ENCODE peak calls at places on chromosome 9, in eight cellular contexts. J is psoas muscle, F is GM12878, P is A549, Z is cardiac muscle cell, B is esophagus muscularis mucosa, H is body of pancreas, L is stomach. Y is an unnamed sample. For H3K4me1, the result is how much of the 10 kb centered on the place peaks cover.

GRCh38 chr9:18350036-18350435 is 123.9 kb upstream of the ADAMTSL1 start:
- DNase-seq in J (no peak), F (no peak), P (no peak), Z (no peak), B (no peak), H (no peak), L (no peak), Y (no peak)

GRCh38 chr9:16031486-16031885 is 478.6 kb downstream of the CCDC171 start:
- DNase-seq in J (no peak), F (no peak), P (no peak), Z (no peak), B (no peak), H (no peak), L (no peak), Y (no peak)

GRCh38 chr9:98867434-98868168 is 60.1 kb downstream of the GALNT12 start:
- DNase-seq in J (peak), F (no peak), P (peak), Z (no peak), B (no peak), H (peak), L (peak), Y (peak)

GRCh38 chr9:37037744-37038640 is 3.9 kb upstream of the PAX5 start:
- DNase-seq in J (no peak), F (no peak), P (no peak), Z (no peak), B (no peak), H (no peak), L (no peak), Y (no peak)

GRCh38 chr9:79256691-79257213 is 315.0 kb upstream of the TLE4 start:
- DNase-seq in J (no peak), F (no peak), P (no peak), Z (no peak), B (peak), H (peak), L (no peak), Y (peak)

GRCh38 chr9:95834281-95834907 is 41.1 kb upstream of the ERCC6L2 start:
- DNase-seq in J (no peak), F (no peak), P (no peak), Z (no peak), B (no peak), H (no peak), L (no peak), Y (no peak)

GRCh38 chr9:32590898-32591297 is 17.9 kb upstream of the NDUFB6 start:
- DNase-seq in J (no peak), F (no peak), P (no peak), Z (no peak), B (no peak), H (no peak), L (no peak), Y (no peak)

GRCh38 chr9:89359018-89359417 is 40.7 kb downstream of the SECISBP2 start:
- DNase-seq in J (no peak), F (no peak), P (no peak), Z (peak), B (no peak), H (peak), L (no peak), Y (no peak)

GRCh38 chr9:72997387-72997995 is 44.6 kb upstream of the ALDH1A1 start:
- DNase-seq in J (no peak), F (no peak), P (peak), Z (no peak), B (no peak), H (peak), L (no peak), Y (peak)

GRCh38 chr9:124212381-124213050 is 45.2 kb upstream of the NEK6 start:
- DNase-seq in J (no peak), F (no peak), P (no peak), Z (no peak), B (no peak), H (no peak), L (peak), Y (no peak)

GRCh38 chr9:128863647-128864046 is 18.1 kb downstream of the KYAT1 start:
- DNase-seq in J (peak), F (peak), P (peak), Z (peak), B (no peak), H (peak), L (peak), Y (peak)

GRCh38 chr9:78031271-78031825 is at the start of gene GNAQ:
- DNase-seq in J (peak), F (no peak), P (no peak), Z (peak), B (no peak), H (no peak), L (no peak), Y (no peak)

GRCh38 chr9:68750179-68750685 is 45.2 kb downstream of the PIP5K1B start:
- DNase-seq in J (no peak), F (no peak), P (no peak), Z (no peak), B (no peak), H (no peak), L (no peak), Y (no peak)

GRCh38 chr9:98117984-98118639 is 910 bp downstream of the TRIM14 start:
- DNase-seq in J (no peak), F (no peak), P (peak), Z (no peak), B (no peak), H (peak), L (peak), Y (no peak)

GRCh38 chr9:13100914-13101572 is 178.4 kb downstream of the MPDZ start:
- DNase-seq in J (no peak), F (no peak), P (no peak), Z (no peak), B (no peak), H (no peak), L (no peak), Y (no peak)

GRCh38 chr9:88988796-88989641 is 2.2 kb upstream of the S1PR3 start:
- DNase-seq in J (no peak), F (no peak), P (no peak), Z (no peak), B (no peak), H (no peak), L (no peak), Y (no peak)

GRCh38 chr9:22829236-22829635 is 382.6 kb downstream of the DMRTA1 start:
- DNase-seq in J (no peak), F (no peak), P (no peak), Z (no peak), B (no peak), H (no peak), L (no peak), Y (no peak)

GRCh38 chr9:126023962-126024361 is 276.8 kb downstream of the PBX3 start:
- DNase-seq in J (no peak), F (no peak), P (no peak), Z (no peak), B (no peak), H (no peak), L (no peak), Y (no peak)

GRCh38 chr9:107727113-107727780 is 237.7 kb upstream of the KLF4 start:
- DNase-seq in J (no peak), F (no peak), P (no peak), Z (no peak), B (no peak), H (no peak), L (no peak), Y (no peak)

GRCh38 chr9:110918316-110919054 is 119.8 kb downstream of the LPAR1 start:
- DNase-seq in J (no peak), F (no peak), P (peak), Z (no peak), B (peak), H (no peak), L (no peak), Y (no peak)

DNA sequence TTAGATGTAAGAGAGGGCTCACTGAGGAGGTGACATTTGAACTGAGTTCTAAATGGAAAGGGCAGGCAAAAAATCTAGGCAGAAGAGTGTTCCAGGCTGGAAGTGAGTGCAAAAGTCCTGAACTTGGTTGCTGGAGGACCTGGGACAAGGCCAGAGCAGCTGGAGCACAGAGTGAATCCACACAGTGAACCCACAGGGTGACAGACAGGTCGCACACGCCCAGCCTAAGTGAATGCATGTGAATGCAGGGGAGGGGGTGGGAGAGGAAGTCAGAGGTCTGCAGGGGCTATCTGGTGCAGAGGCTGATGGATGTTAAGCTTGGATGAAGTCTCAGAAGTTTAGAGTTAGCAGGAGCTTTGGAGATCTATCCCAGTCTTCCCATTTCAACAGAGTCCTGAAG is 556 bp upstream of the TTF1 start:
- DNase-seq in J (no peak), F (no peak), P (no peak), Z (no peak), B (no peak), H (no peak), L (no peak), Y (no peak)
- H3K4me1 ChIP-seq in J (under half), F (under half), P (under half), Z (under half), B (under half), H (under half), L (half or more), Y (under half)

GRCh38 chr9:76444530-76444929 is 14.5 kb upstream of the GCNT1 start:
- DNase-seq in J (no peak), F (no peak), P (no peak), Z (no peak), B (no peak), H (no peak), L (no peak), Y (no peak)
- H3K4me3 ChIP-seq in J (no peak), F (peak), P (no peak), Z (no peak), B (no peak), H (no peak), L (no peak), Y (no peak)

DNA sequence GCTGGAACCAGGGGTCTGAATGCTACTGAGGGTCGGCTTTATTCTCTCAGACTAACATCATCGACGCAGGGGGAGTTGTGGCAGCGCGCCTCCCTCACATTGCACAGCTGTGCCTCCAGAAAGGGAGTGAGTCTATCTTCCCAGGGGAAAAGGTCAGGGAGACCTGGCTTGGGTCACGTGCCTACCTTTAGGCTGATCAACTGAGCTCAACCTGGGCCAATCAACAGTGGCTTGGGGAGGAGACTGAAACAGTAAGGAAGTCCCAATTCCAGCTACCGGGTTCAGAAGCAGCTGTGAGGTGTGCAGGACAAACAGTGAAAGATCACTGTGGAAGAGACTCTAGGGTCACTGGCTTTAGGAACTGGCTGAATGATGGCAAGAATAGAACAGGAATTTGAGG is 14.3 kb downstream of the SNX30 start:
- DNase-seq in J (no peak), F (no peak), P (no peak), Z (peak), B (no peak), H (peak), L (no peak), Y (no peak)
- H3K27ac ChIP-seq in J (no peak), F (no peak), P (no peak), Z (peak), B (no peak), H (peak), L (no peak), Y (no peak)

GRCh38 chr9:20224756-20225155 is 397.5 kb downstream of the MLLT3 start:
- DNase-seq in J (no peak), F (no peak), P (no peak), Z (no peak), B (no peak), H (no peak), L (no peak), Y (no peak)
- H3K4me1 ChIP-seq in J (under half), F (under half), P (under half), Z (under half), B (under half), H (under half), L (under half), Y (under half)

GRCh38 chr9:130815242-130815808 is 19.7 kb upstream of the ABL1 start:
- DNase-seq in J (no peak), F (no peak), P (no peak), Z (no peak), B (no peak), H (no peak), L (no peak), Y (no peak)
- H3K4me3 ChIP-seq in J (no peak), F (no peak), P (no peak), Z (no peak), B (no peak), H (no peak), L (no peak), Y (no peak)

DNA sequence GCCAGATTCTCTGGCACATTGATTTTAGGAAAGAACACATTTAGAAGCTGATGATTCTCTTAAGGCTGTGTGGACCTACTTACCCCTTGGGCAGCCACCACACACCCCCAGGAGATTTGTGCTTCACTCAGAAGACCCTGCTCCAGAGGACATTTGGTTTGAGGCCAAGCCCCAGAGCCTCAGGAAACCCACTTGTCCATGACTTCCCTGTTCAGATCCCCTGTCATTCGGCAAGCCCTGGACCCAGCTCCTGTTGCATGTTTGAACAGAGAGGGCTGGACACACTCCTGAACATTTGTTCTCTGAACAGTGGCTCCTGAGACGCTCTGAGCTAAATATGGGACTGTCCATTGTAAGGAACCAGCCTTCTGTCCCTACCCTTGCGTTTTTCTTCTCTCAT is 82.1 kb downstream of the AMBP start:
- DNase-seq in J (no peak), F (no peak), P (no peak), Z (no peak), B (no peak), H (no peak), L (peak), Y (no peak)
- H3K27ac ChIP-seq in J (no peak), F (no peak), P (no peak), Z (no peak), B (no peak), H (no peak), L (no peak), Y (no peak)

DNA sequence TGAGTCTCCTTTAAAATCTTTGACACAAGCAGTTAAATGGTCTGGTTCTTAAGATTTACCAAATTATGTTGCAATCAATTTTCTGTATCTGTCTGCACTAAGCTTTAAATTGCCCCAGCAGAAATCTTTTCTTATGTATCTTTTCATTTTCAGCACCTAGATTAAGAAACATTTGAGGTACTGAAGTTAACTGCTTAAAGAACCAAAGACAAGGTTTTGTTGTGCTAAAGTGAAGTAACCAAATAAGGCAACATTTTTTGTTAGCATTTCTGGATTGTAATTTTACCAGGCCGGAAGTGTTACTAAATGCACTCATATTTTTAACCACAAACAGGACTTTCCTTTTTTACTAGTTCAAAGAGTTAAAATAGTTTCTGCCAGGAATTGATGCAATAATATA is 24.1 kb upstream of the MTAP start:
- DNase-seq in J (no peak), F (no peak), P (no peak), Z (no peak), B (no peak), H (no peak), L (no peak), Y (no peak)
- H3K4me1 ChIP-seq in J (under half), F (under half), P (under half), Z (under half), B (under half), H (under half), L (under half), Y (under half)

GRCh38 chr9:136375096-136375495 is 1.6 kb upstream of the CARD9 start:
- DNase-seq in J (no peak), F (no peak), P (no peak), Z (no peak), B (no peak), H (no peak), L (no peak), Y (no peak)

GRCh38 chr9:136372006-136372405 is 1.5 kb downstream of the CARD9 start:
- DNase-seq in J (no peak), F (no peak), P (no peak), Z (no peak), B (no peak), H (no peak), L (no peak), Y (no peak)

GRCh38 chr9:136372561-136373299 is 739 bp downstream of the CARD9 start:
- DNase-seq in J (peak), F (no peak), P (peak), Z (peak), B (no peak), H (peak), L (peak), Y (peak)

GRCh38 chr9:136374183-136374575 is 710 bp upstream of the CARD9 start:
- DNase-seq in J (no peak), F (no peak), P (no peak), Z (no peak), B (no peak), H (no peak), L (no peak), Y (no peak)

DNA sequence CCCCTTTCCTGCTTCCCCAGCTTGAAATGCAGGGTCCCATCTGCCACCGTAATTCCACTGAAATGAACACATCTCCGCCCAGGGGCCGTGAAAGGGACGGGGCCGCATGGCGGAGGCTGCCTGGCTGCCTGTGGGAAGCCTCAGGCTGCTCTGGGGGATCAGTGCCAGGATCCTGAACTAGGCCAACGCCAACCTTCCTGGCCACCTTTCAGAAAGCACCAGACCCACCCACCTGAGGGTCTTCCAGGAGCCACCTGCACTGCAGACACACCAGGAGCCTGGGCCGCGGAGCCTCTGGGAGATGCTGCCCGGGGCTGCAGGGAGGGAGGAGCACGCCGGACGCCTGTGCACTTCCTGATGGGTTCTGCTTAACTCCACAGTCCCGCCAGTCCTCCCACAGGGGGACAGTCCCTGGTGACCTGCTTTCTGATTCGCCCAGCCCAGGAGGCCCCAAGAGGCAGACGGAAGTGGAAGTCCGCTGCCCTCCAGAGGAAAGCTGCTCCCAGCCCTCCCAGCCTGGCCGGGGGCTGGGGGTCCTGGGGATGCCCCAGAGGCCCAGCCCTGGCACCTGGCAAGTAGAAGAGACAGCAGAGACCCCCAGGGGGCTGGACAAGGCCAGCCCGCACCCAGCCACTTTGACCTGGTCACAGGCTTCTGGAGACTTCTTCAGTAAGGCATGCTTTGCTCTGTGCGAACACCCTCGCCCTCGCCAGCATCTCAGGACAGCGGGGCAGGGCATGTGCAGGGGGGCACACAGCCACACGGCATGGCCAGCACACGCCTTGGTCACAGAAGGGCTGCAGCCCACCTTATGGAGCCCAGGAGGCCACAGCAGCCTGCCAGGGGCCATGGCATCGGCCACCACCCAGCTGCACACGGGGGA is at the start of gene CARD9:
- DNase-seq in J (no peak), F (no peak), P (no peak), Z (no peak), B (no peak), H (no peak), L (no peak), Y (peak)
- H3K4me3 ChIP-seq in J (peak), F (peak), P (no peak), Z (no peak), B (peak), H (no peak), L (peak), Y (peak)

GRCh38 chr9:136927343-136928261 is 16.9 kb downstream of the FBXW5 start:
- DNase-seq in J (no peak), F (no peak), P (no peak), Z (no peak), B (no peak), H (no peak), L (no peak), Y (no peak)

GRCh38 chr9:136925414-136926153 is 19.0 kb downstream of the FBXW5 start:
- DNase-seq in J (no peak), F (no peak), P (no peak), Z (no peak), B (no peak), H (no peak), L (no peak), Y (no peak)

GRCh38 chr9:136926749-136927148 is 17.8 kb downstream of the FBXW5 start:
- DNase-seq in J (no peak), F (no peak), P (no peak), Z (no peak), B (no peak), H (no peak), L (no peak), Y (no peak)

GRCh38 chr9:136923881-136924280 is 20.7 kb downstream of the FBXW5 start:
- DNase-seq in J (no peak), F (no peak), P (no peak), Z (no peak), B (no peak), H (no peak), L (no peak), Y (no peak)

DNA sequence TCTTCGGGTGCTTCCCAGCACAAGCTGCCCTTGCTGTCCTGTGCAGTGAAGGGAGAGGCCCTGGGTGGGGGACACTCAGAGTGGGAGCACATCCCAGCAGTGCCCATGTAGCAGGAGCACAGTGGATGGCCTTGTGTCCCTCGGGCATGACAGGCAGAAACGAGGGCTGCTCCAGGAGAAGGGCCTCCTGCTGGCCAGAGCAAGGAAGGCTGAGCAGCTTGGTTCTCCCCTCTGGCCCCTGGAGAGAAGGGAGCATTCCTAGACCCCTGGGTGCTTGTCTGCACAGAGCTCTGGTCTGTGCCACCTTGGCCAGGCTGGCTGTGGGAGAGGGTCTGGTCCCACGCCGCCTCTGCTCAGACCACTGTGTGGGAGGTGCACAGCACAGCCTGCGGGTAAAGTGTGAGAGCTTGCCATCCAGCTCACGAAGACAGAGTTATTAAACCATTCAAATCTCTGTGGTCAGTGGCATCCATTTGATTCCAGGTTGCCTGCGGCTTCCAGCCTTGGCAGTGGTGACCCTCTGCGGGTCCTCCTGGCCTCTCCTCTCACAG is 18.3 kb downstream of the FBXW5 start:
- DNase-seq in J (no peak), F (no peak), P (no peak), Z (no peak), B (no peak), H (no peak), L (no peak), Y (no peak)
- H3K27ac ChIP-seq in J (peak), F (no peak), P (no peak), Z (no peak), B (no peak), H (no peak), L (no peak), Y (no peak)

Y was measured in left lung.